ENCODE peak calls at places on chromosomes 6 and 20, in four cellular contexts. B is activated CD4-positive, alpha-beta T cell treated with anti-CD3 and anti-CD28 coated beads, Interleukin-2, amount 50 U/mL, for 1 hour; X is stimulated activated CD4-positive, alpha-beta T cell treated with anti-CD3 and anti-CD28 coated beads, Interleukin-4, amount 100 ng/mL, for 1 hour; G is activated naive CD4-positive, alpha-beta T cell. V is an unnamed sample.

GRCh38 chr6:56009620-56010019 is 134.2 kb upstream of the BMP5 start:
- DNase-seq in B (no peak), X (no peak), G (no peak), V (no peak)

GRCh38 chr6:27889628-27890315 is 22.4 kb downstream of the OR2B2 start:
- DNase-seq in B (no peak), X (no peak), G (no peak), V (no peak)

GRCh38 chr6:35082733-35083403 is 58.3 kb downstream of the TCP11 start:
- DNase-seq in B (no peak), X (no peak), G (no peak), V (no peak)

GRCh38 chr20:53154540-53154939 is 182.4 kb downstream of the TSHZ2 start:
- DNase-seq in B (no peak), X (no peak), G (no peak), V (no peak)

GRCh38 chr20:34268851-34269668 is 27.8 kb downstream of the ASIP start:
- DNase-seq in B (peak; percentile 26), X (peak; percentile 34), G (peak; percentile 18), V (peak; percentile 57)

GRCh38 chr6:128870751-128871150 is 12.2 kb upstream of the LAMA2 start:
- DNase-seq in B (no peak), X (no peak), G (no peak), V (no peak)

GRCh38 chr6:30821862-30822784 is 62.2 kb upstream of the DDR1 start:
- DNase-seq in B (no peak), X (no peak), G (no peak), V (no peak)

GRCh38 chr6:1621328-1621701 is 11.6 kb downstream of the FOXC1 start:
- DNase-seq in B (no peak), X (no peak), G (no peak), V (no peak)

GRCh38 chr20:4819901-4820300 is 98.2 kb downstream of the PRND start:
- DNase-seq in B (no peak), X (no peak), G (no peak), V (no peak)

GRCh38 chr6:146433881-146434741 is 109.5 kb upstream of the RAB32 start:
- DNase-seq in B (no peak), X (no peak), G (no peak), V (peak; percentile 38)

GRCh38 chr20:50868509-50869495 is 62.4 kb downstream of the ADNP start:
- DNase-seq in B (no peak), X (no peak), G (no peak), V (no peak)

GRCh38 chr20:34791289-34792020 is 34.0 kb downstream of the NCOA6 start:
- DNase-seq in B (no peak), X (no peak), G (no peak), V (no peak)

V was measured in testis.